ENCODE peak calls at places on chromosomes 4 and X, in eight cellular contexts. P is activated CD8-positive, alpha-beta memory T cell treated with anti-CD3 and anti-CD28 coated beads for 24 hours; J is GM04504; E is IMR-90; H is HFF-Myc; A is lung; L is AML-193; W is C1 segment of cervical spinal cord. F is an unnamed sample.

GRCh38 chrX:94256396-94256795 is 582.4 kb downstream of the FAM133A start:
- DNase-seq in J (no peak), W (no peak), P (no peak), E (no peak), A (no peak), H (no peak), L (no peak), F (no peak)

GRCh38 chr4:33966808-33967207 is 2277.5 kb downstream of the ARAP2 start:
- DNase-seq in A (no peak), J (no peak), E (no peak), W (no peak), P (no peak), H (no peak), L (no peak), F (no peak)

GRCh38 chr4:125101706-125102105 is 213.0 kb upstream of the FAT4 start:
- DNase-seq in P (no peak), W (no peak), E (no peak), H (no peak), A (no peak), J (peak; percentile 13), L (no peak), F (no peak)

GRCh38 chr4:110907801-110908313 is 285.0 kb upstream of the PITX2 start:
- DNase-seq in W (no peak), J (no peak), H (no peak), A (no peak), E (no peak), L (no peak), P (no peak), F (no peak)

GRCh38 chr4:146255874-146256273 is 41.5 kb downstream of the REELD1 start:
- DNase-seq in H (no peak), L (no peak), A (no peak), E (peak; percentile 83), J (peak; percentile 42), W (no peak), P (no peak), F (no peak)

GRCh38 chrX:133369065-133369464 is 46.2 kb downstream of the GPC4 start:
- DNase-seq in A (no peak), J (no peak), P (no peak), E (no peak), H (no peak), W (no peak), L (no peak), F (no peak)

GRCh38 chr4:38751341-38752043 is 31.3 kb downstream of the TLR10 start:
- DNase-seq in P (no peak), J (no peak), L (no peak), W (no peak), H (no peak), A (no peak), E (no peak), F (no peak)

GRCh38 chrX:30814978-30815377 is 74.1 kb downstream of the TAB3 start:
- DNase-seq in H (no peak), A (no peak), P (no peak), L (no peak), W (no peak), J (no peak), E (no peak), F (no peak)

GRCh38 chr4:3306465-3306864 is 13.6 kb downstream of the RGS12 start:
- DNase-seq in P (no peak), A (no peak), H (no peak), L (no peak), E (no peak), W (no peak), J (no peak), F (no peak)

GRCh38 chrX:129759576-129760061 is 20.1 kb upstream of the SASH3 start:
- DNase-seq in E (peak; percentile 83), W (no peak), H (no peak), A (no peak), L (peak; percentile 48), P (peak; percentile 79), J (peak; percentile 55), F (peak; percentile 28)

GRCh38 chr4:67684839-67685531 is 16.0 kb downstream of the UBA6 start:
- DNase-seq in L (no peak), E (peak; percentile 66), W (no peak), H (no peak), A (no peak), J (no peak), P (no peak), F (no peak)

GRCh38 chrX:150569155-150569477 is 695 bp downstream of the MTM1 start:
- DNase-seq in L (peak; percentile 12), A (no peak), W (no peak), J (no peak), E (peak; percentile 43), P (no peak), H (no peak), F (no peak)

GRCh38 chrX:56232221-56233082 is at the start of gene KLF8:
- DNase-seq in W (no peak), J (no peak), A (peak; percentile 68), E (no peak), L (no peak), H (no peak), P (peak; percentile 62), F (no peak)

GRCh38 chr4:100268807-100269206 is 78.5 kb upstream of the DDIT4L start:
- DNase-seq in A (no peak), H (no peak), E (no peak), J (no peak), P (no peak), W (no peak), L (no peak), F (no peak)

GRCh38 chrX:153226344-153227190 is 47.5 kb downstream of the MAGEA1 start:
- DNase-seq in J (no peak), A (peak; percentile 90), E (peak; percentile 2), L (no peak), H (peak; percentile 27), W (no peak), P (no peak), F (no peak)

GRCh38 chr4:119873132-119873531 is 193.5 kb downstream of the MAD2L1 start:
- DNase-seq in P (no peak), H (no peak), L (no peak), J (no peak), W (no peak), E (no peak), A (no peak), F (no peak)

GRCh38 chr4:3688018-3688998 is 77.9 kb upstream of the ADRA2C start:
- DNase-seq in P (no peak), A (no peak), H (no peak), L (no peak), J (no peak), E (peak; percentile 1), W (no peak), F (no peak)

GRCh38 chr4:7822858-7823257 is 116.8 kb downstream of the AFAP1 start:
- DNase-seq in P (no peak), E (no peak), H (no peak), A (no peak), W (no peak), J (no peak), L (no peak), F (no peak)

GRCh38 chr4:140556372-140557085 is 12.2 kb downstream of the UCP1 start:
- DNase-seq in J (no peak), A (no peak), E (no peak), L (no peak), P (no peak), W (no peak), H (no peak), F (no peak)

GRCh38 chr4:149120331-149121014 is 678.3 kb upstream of the NR3C2 start:
- DNase-seq in H (no peak), E (peak; percentile 28), L (no peak), P (no peak), A (no peak), W (no peak), J (no peak), F (no peak)

GRCh38 chrX:12970691-12971202 is 4.2 kb upstream of the TMSB4X start:
- DNase-seq in J (no peak), P (peak; percentile 71), A (no peak), H (no peak), E (peak; percentile 75), L (peak; percentile 60), W (no peak), F (no peak)

GRCh38 chrX:5876984-5877655 is 351.5 kb downstream of the NLGN4X start:
- DNase-seq in L (peak; percentile 1), P (no peak), E (no peak), J (no peak), H (no peak), W (no peak), A (peak; percentile 32), F (no peak)

GRCh38 chr4:158588777-158589176 is 67.1 kb downstream of the RXFP1 start:
- DNase-seq in L (no peak), P (no peak), E (no peak), A (no peak), H (no peak), W (no peak), J (no peak), F (no peak)

GRCh38 chr4:139857021-139857420 is 191.4 kb downstream of the MGST2 start:
- DNase-seq in E (peak; percentile 10), P (no peak), H (no peak), W (no peak), L (peak; percentile 25), A (no peak), J (no peak), F (no peak)

GRCh38 chrX:149036086-149036485 is 469.0 kb downstream of the IDS start:
- DNase-seq in L (no peak), W (no peak), A (no peak), E (no peak), P (no peak), H (no peak), J (no peak), F (no peak)

GRCh38 chr4:174928575-174929253 is 10.6 kb downstream of the ADAM29 start:
- DNase-seq in E (no peak), W (no peak), L (no peak), A (no peak), H (no peak), J (no peak), P (no peak), F (no peak)

GRCh38 chr4:128917781-128918180 is 108.3 kb downstream of the JADE1 start:
- DNase-seq in J (no peak), P (no peak), E (no peak), A (no peak), H (no peak), W (no peak), L (peak; percentile 3), F (no peak)

GRCh38 chr4:108303488-108304177 is 134.9 kb upstream of the LEF1 start:
- DNase-seq in P (no peak), L (no peak), J (no peak), H (no peak), E (peak; percentile 1), A (no peak), W (no peak), F (no peak)

GRCh38 chrX:12825801-12826200 is 34.6 kb downstream of the PRPS2 start:
- DNase-seq in A (no peak), L (no peak), H (no peak), E (peak; percentile 3), J (no peak), W (no peak), P (no peak), F (no peak)

GRCh38 chr4:212438-213174 is 88.3 kb downstream of the ZNF718 start:
- DNase-seq in P (no peak), E (peak; percentile 71), J (peak; percentile 62), A (peak; percentile 49), L (no peak), H (peak; percentile 27), W (peak; percentile 11), F (peak; percentile 51)

GRCh38 chrX:46502848-46503247 is 42.4 kb downstream of the ZNF674 start:
- DNase-seq in W (no peak), E (no peak), J (no peak), P (no peak), A (no peak), L (no peak), H (no peak), F (no peak)

GRCh38 chrX:39894626-39895025 is 203.1 kb downstream of the BCOR start:
- DNase-seq in W (no peak), H (no peak), E (no peak), A (peak; percentile 54), J (no peak), L (no peak), P (no peak), F (no peak)

GRCh38 chr4:168717852-168718251 is 221.0 kb downstream of the PALLD start:
- DNase-seq in L (no peak), P (no peak), H (no peak), E (peak; percentile 45), J (no peak), W (no peak), A (no peak), F (no peak)

GRCh38 chrX:153647461-153648357 is 706 bp downstream of the DUSP9 start:
- DNase-seq in E (no peak), P (peak; percentile 56), A (no peak), W (no peak), L (no peak), J (no peak), H (no peak), F (no peak)